ENCODE peak calls at places on chromosomes 6 and 20, in seven cellular contexts. P, V, W, J, Y, B and N are unnamed samples. For H3K27me3, the result is how much of the 10 kb centered on the place peaks cover.

GRCh38 chr6:34022873-34023255 is 123.0 kb downstream of the GRM4 start:
- DNase-seq in Y (no peak), B (no peak), W (no peak), V (no peak), J (no peak), P (no peak), N (no peak)

GRCh38 chr6:155530219-155530834 is 74.7 kb upstream of the NOX3 start:
- DNase-seq in V (no peak), B (peak), Y (no peak), W (no peak), J (no peak), P (peak), N (peak)

GRCh38 chr6:5659467-5659866 is 347.3 kb downstream of the NRN1 start:
- DNase-seq in B (no peak), P (no peak), J (no peak), W (no peak), V (no peak), Y (no peak), N (no peak)

GRCh38 chr20:38023181-38024085 is 9.8 kb downstream of the TTI1 start:
- DNase-seq in B (no peak), J (no peak), Y (no peak), V (no peak), P (peak), W (no peak), N (no peak)

GRCh38 chr6:158219229-158219628 is 51.1 kb downstream of the GTF2H5 start:
- DNase-seq in J (no peak), V (no peak), W (no peak), B (no peak), Y (no peak), P (peak), N (no peak)

GRCh38 chr20:52731086-52731485 is 241.1 kb upstream of the TSHZ2 start:
- DNase-seq in V (no peak), B (no peak), Y (no peak), P (no peak), W (no peak), J (no peak), N (no peak)

GRCh38 chr20:13141541-13141940 is 79.5 kb upstream of the ISM1 start:
- DNase-seq in B (peak), Y (no peak), W (no peak), P (no peak), J (no peak), V (no peak), N (no peak)

GRCh38 chr6:118708055-118708454 is 56.7 kb upstream of the CEP85L start:
- DNase-seq in V (no peak), B (no peak), P (peak), J (no peak), W (no peak), Y (no peak), N (no peak)

GRCh38 chr6:10719386-10720228 is 3.3 kb upstream of the TMEM14C start:
- DNase-seq in W (peak), Y (no peak), P (peak), J (peak), B (peak), V (peak), N (no peak)

GRCh38 chr20:6767536-6768227 is at the start of gene BMP2:
- DNase-seq in W (peak), J (peak), B (peak), Y (peak), P (peak), V (peak), N (peak)

GRCh38 chr6:141610741-141611140 is 522.0 kb upstream of the GJE1 start:
- DNase-seq in W (no peak), B (no peak), V (no peak), Y (no peak), P (peak), J (no peak), N (no peak)

GRCh38 chr6:68572525-68572924 is 62.6 kb upstream of the ADGRB3 start:
- DNase-seq in P (peak), B (peak), Y (no peak), W (peak), J (no peak), V (no peak), N (peak)

GRCh38 chr6:121223212-121223611 is 111.1 kb downstream of the TBC1D32 start:
- DNase-seq in W (no peak), B (no peak), J (no peak), Y (no peak), P (no peak), V (no peak), N (no peak)

GRCh38 chr20:64179805-64180204 is 15.6 kb downstream of the MYT1 start:
- DNase-seq in Y (no peak), J (no peak), B (no peak), P (no peak), V (no peak), W (no peak), N (no peak)

GRCh38 chr6:92495246-92495645 is 924.1 kb downstream of the EPHA7 start:
- DNase-seq in B (no peak), Y (no peak), J (no peak), W (no peak), P (no peak), V (no peak), N (no peak)

GRCh38 chr6:16334671-16335070 is 96.3 kb downstream of the GMPR start:
- DNase-seq in Y (no peak), B (no peak), V (peak), P (peak), W (no peak), J (peak), N (no peak)

GRCh38 chr6:26187981-26188635 is 100.9 kb downstream of the HFE start:
- DNase-seq in B (no peak), W (peak), V (no peak), J (no peak), P (no peak), Y (no peak), N (peak)

GRCh38 chr20:49276201-49276894 is 1.5 kb downstream of the ZNFX1 start:
- DNase-seq in W (no peak), B (no peak), J (no peak), P (peak), V (no peak), Y (no peak), N (no peak)

GRCh38 chr20:9241232-9241692 is 172.4 kb downstream of the PLCB4 start:
- DNase-seq in V (no peak), J (no peak), W (no peak), Y (no peak), P (peak), B (no peak), N (no peak)

GRCh38 chr20:35568645-35569044 is 26.8 kb downstream of the ERGIC3 start:
- DNase-seq in P (no peak), Y (peak), B (peak), J (no peak), V (no peak), W (no peak), N (peak)

GRCh38 chr6:101705866-101706265 is 312.4 kb downstream of the GRIK2 start:
- DNase-seq in V (no peak), P (peak), B (no peak), Y (no peak), J (no peak), W (no peak), N (no peak)

GRCh38 chr6:145071836-145072235 is 663.5 kb downstream of the EPM2A start:
- DNase-seq in W (no peak), Y (no peak), B (no peak), P (peak), V (no peak), J (no peak), N (no peak)

GRCh38 chr6:146968041-146968760 is 236.0 kb upstream of the STXBP5 start:
- DNase-seq in V (no peak), P (peak), J (no peak), W (no peak), B (peak), Y (no peak), N (no peak)

GRCh38 chr20:24668791-24669190 is 199.4 kb downstream of the SYNDIG1 start:
- DNase-seq in J (no peak), Y (no peak), B (no peak), P (no peak), V (no peak), W (no peak), N (peak)

GRCh38 chr6:1461207-1461606 is 71.8 kb downstream of the FOXF2 start:
- DNase-seq in Y (no peak), W (no peak), J (no peak), B (no peak), V (no peak), P (peak), N (no peak)

GRCh38 chr6:43667245-43668150 is 20.1 kb downstream of the MRPS18A start:
- DNase-seq in V (peak), W (peak), J (peak), B (peak), Y (peak), P (peak), N (peak)

GRCh38 chr6:100704941-100705340 is 176.2 kb downstream of the ASCC3 start:
- DNase-seq in P (no peak), B (no peak), J (no peak), V (no peak), W (no peak), Y (no peak), N (no peak)

GRCh38 chr20:50704971-50705370 is 13.6 kb upstream of the RIPOR3 start:
- DNase-seq in J (no peak), B (no peak), Y (no peak), W (no peak), P (no peak), V (no peak), N (no peak)

GRCh38 chr6:161837854-161838253 is 564.0 kb upstream of the AGPAT4 start:
- DNase-seq in V (no peak), Y (no peak), J (no peak), P (no peak), W (no peak), B (no peak), N (no peak)

GRCh38 chr6:81752969-81753708 is 658 bp upstream of the TENT5A start:
- DNase-seq in W (peak), J (peak), V (peak), P (peak), Y (peak), B (peak), N (peak)
- TF ChIP-seq CTCF in W (no peak), J (no peak), V (peak), P (peak), Y (peak), B (no peak), N (peak)

GRCh38 chr6:125577263-125577662 is 172.2 kb upstream of the HEY2 start:
- DNase-seq in V (no peak), W (no peak), B (no peak), P (no peak), Y (no peak), J (no peak), N (no peak)
- H3K27me3 ChIP-seq in V (under half), W (under half), B (under half), P (under half), Y (under half), J (under half), N (under half)

GRCh38 chr6:13886949-13887348 is 37.8 kb upstream of the RNF182 start:
- DNase-seq in P (peak), B (no peak), Y (no peak), V (no peak), J (no peak), W (no peak), N (no peak)
- TF ChIP-seq CTCF in P (no peak), B (no peak), Y (no peak), V (no peak), J (no peak), W (no peak), N (no peak)

GRCh38 chr20:63000036-63000435 is 6.7 kb downstream of the BHLHE23 start:
- DNase-seq in B (no peak), J (no peak), P (no peak), W (no peak), Y (no peak), V (no peak), N (no peak)
- H3K27me3 ChIP-seq in B (half or more), J (under half), P (half or more), W (under half), Y (under half), V (under half), N (under half)

GRCh38 chr6:117481926-117482239 is 591 bp upstream of the DCBLD1 start:
- DNase-seq in P (no peak), J (no peak), W (no peak), B (no peak), V (no peak), Y (no peak), N (peak)

GRCh38 chr6:117483004-117483644 is 650 bp downstream of the DCBLD1 start:
- DNase-seq in V (peak), W (peak), P (no peak), J (peak), B (peak), Y (peak), N (peak)

GRCh38 chr6:117481278-117481925 is 1.1 kb upstream of the DCBLD1 start:
- DNase-seq in V (no peak), B (no peak), W (no peak), Y (no peak), P (no peak), J (no peak), N (peak)

GRCh38 chr6:117483645-117484016 is 1.2 kb downstream of the DCBLD1 start:
- DNase-seq in W (no peak), B (no peak), Y (no peak), P (no peak), V (no peak), J (no peak), N (no peak)

DNA sequence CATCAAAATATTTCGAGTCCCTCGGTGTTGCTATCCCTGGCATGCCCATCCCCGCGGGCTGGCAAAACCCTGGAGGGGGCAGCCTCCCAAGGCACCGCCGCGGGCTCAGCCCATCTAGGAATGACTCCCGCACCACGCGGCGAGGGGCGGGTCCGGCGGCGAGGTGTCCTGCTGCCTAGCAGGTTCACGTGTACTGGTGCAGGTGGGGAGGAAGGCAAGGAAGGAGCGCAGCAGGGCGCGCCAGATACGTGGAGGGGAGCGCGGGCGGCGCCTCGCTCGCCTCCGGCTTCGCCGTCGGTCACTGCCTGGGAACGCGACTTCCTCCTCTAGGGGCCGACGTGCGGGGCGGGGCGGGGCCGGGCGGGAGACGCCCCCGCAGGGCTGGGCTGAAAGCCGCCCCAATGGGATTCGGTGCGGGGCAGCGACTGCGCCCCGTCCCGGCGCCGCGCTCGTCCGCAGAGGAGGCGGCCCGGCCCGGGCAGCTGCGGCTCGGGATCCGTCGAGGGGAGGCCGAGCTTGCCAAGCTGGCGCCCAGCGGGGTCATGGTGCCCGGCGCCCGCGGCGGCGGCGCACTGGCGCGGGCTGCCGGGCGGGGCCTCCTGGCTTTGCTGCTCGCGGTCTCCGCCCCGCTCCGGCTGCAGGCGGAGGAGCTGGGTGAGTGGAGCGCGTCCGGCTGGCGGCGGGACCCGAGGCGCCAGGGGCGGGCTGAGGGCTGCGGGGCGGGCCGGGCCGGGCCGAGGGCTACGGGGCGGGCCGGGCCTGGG is at the start of gene DCBLD1:
- DNase-seq in V (peak), B (peak), P (peak), W (peak), J (peak), Y (peak), N (peak)
- TF ChIP-seq CTCF in V (no peak), B (peak), P (no peak), W (peak), J (peak), Y (no peak), N (no peak)

DNA sequence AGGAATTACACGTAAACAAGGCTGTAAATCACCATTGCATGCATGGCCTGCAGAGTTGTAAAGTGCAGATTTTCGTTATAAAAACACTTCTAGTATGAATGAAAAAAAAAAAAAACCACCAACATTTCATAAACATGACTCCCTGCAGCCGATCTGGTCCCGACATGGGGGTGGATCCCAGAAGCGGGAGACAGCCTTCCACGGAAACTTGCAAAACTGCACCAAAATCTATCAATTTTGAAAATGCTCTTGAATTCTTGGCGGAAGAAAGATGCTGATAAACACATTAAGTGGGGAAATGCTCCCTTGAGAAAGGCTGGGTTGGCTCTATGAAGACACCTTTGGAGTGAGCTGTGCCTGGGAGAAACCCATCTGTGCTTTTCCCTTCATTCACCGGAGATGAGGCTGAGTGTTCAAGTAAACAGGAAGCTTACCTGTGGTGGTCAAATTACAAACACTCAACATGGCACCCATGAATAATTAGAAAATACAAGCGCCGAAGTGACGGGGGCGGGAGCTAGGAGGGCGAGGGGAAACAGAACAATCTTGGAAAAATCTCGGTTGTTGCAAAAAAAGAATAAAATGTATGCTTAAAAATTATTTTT is 847 bp upstream of the ANKRD60 start:
- DNase-seq in V (no peak), B (no peak), W (no peak), J (no peak), Y (no peak), P (no peak), N (no peak)
- H3K27me3 ChIP-seq in V (under half), B (under half), W (under half), J (under half), Y (under half), P (under half), N (under half)

GRCh38 chr6:108914235-108915022 is 66.2 kb downstream of the ARMC2 start:
- DNase-seq in B (peak), J (no peak), W (no peak), P (no peak), V (no peak), Y (peak), N (no peak)
- TF ChIP-seq CTCF in B (peak), J (peak), W (peak), P (peak), V (peak), Y (peak), N (peak)